ENCODE peak calls at places on chromosomes 1 and 21, in five cellular contexts. One of them, this sample, is unnamed.

GRCh38 chr1:211327341-211327921 is 798 bp downstream of the TRAF5 start:
- DNase-seq in endothelial cell of umbilical vein: peak; percentile 49
- DNase-seq in astrocyte: peak; percentile 55
- DNase-seq in RWPE2: no peak
- DNase-seq in gastrocnemius medialis: no peak
- DNase-seq in this sample: no peak

GRCh38 chr1:117534995-117535467 is 70.8 kb upstream of the TENT5C start:
- DNase-seq in astrocyte: peak; percentile 47
- DNase-seq in endothelial cell of umbilical vein: peak; percentile 47
- DNase-seq in gastrocnemius medialis: no peak
- DNase-seq in RWPE2: no peak
- DNase-seq in this sample: no peak

GRCh38 chr1:175757381-175758015 is 14.1 kb upstream of the TNR start:
- DNase-seq in astrocyte: no peak
- DNase-seq in endothelial cell of umbilical vein: peak; percentile 35
- DNase-seq in RWPE2: no peak
- DNase-seq in gastrocnemius medialis: no peak
- DNase-seq in this sample: no peak

GRCh38 chr1:208475449-208475848 is 231.3 kb upstream of the PLXNA2 start:
- DNase-seq in endothelial cell of umbilical vein: no peak
- DNase-seq in astrocyte: peak; percentile 3
- DNase-seq in RWPE2: no peak
- DNase-seq in gastrocnemius medialis: no peak
- DNase-seq in this sample: no peak

GRCh38 chr1:4562321-4562720 is 92.1 kb upstream of the AJAP1 start:
- DNase-seq in gastrocnemius medialis: no peak
- DNase-seq in RWPE2: no peak
- DNase-seq in endothelial cell of umbilical vein: no peak
- DNase-seq in astrocyte: no peak
- DNase-seq in this sample: no peak

GRCh38 chr1:157390646-157391045 is 161.7 kb downstream of the FCRL5 start:
- DNase-seq in RWPE2: no peak
- DNase-seq in gastrocnemius medialis: no peak
- DNase-seq in endothelial cell of umbilical vein: peak; percentile 88
- DNase-seq in astrocyte: peak; percentile 32
- DNase-seq in this sample: no peak

GRCh38 chr21:44059710-44060109 is 47.5 kb upstream of the PWP2 start:
- DNase-seq in astrocyte: no peak
- DNase-seq in RWPE2: no peak
- DNase-seq in endothelial cell of umbilical vein: no peak
- DNase-seq in gastrocnemius medialis: no peak
- DNase-seq in this sample: no peak

GRCh38 chr1:68542586-68542985 is 45.7 kb upstream of the DEPDC1 start:
- DNase-seq in gastrocnemius medialis: no peak
- DNase-seq in RWPE2: no peak
- DNase-seq in astrocyte: no peak
- DNase-seq in endothelial cell of umbilical vein: peak; percentile 48
- DNase-seq in this sample: no peak

GRCh38 chr1:28973850-28974841 is 59.8 kb downstream of the EPB41 start:
- DNase-seq in astrocyte: no peak
- DNase-seq in endothelial cell of umbilical vein: no peak
- DNase-seq in gastrocnemius medialis: no peak
- DNase-seq in RWPE2: no peak
- DNase-seq in this sample: no peak

GRCh38 chr21:34983680-34984086 is 65.4 kb downstream of the RUNX1 start:
- DNase-seq in astrocyte: peak; percentile 81
- DNase-seq in RWPE2: no peak
- DNase-seq in endothelial cell of umbilical vein: peak; percentile 40
- DNase-seq in gastrocnemius medialis: no peak
- DNase-seq in this sample: no peak

DNA sequence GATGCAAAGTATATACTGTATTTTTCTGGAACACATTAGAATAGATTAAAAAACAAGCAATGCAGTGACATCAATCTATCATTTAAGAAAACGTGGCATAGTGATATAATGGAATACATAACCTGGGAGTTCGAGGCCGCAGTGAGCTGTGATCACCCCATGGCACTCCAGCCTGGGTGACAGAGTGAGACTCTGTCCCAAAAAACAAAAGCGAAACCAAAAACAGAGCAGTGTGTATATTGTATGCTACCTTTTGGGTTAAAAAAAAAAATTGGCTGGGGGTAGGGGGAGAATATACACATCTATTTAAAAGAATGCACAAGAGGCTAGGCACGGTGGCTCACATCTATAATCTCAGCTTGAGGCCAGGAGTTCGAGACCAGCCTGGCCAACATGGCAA is 13.5 kb downstream of the SLC2A1 start:
- DNase-seq in gastrocnemius medialis: no peak
- DNase-seq in RWPE2: no peak
- DNase-seq in endothelial cell of umbilical vein: no peak
- DNase-seq in astrocyte: no peak
- DNase-seq in this sample: no peak
- TF ChIP-seq CTCF in gastrocnemius medialis: no peak
- TF ChIP-seq CTCF in RWPE2: no peak
- TF ChIP-seq CTCF in endothelial cell of umbilical vein: no peak
- TF ChIP-seq CTCF in astrocyte: no peak
- TF ChIP-seq CTCF in this sample: no peak

GRCh38 chr1:169271094-169271493 is 96.5 kb downstream of the NME7 start:
- DNase-seq in gastrocnemius medialis: no peak
- DNase-seq in endothelial cell of umbilical vein: no peak
- DNase-seq in RWPE2: no peak
- DNase-seq in astrocyte: no peak
- DNase-seq in this sample: no peak
- TF ChIP-seq CTCF in gastrocnemius medialis: no peak
- TF ChIP-seq CTCF in endothelial cell of umbilical vein: no peak
- TF ChIP-seq CTCF in RWPE2: no peak
- TF ChIP-seq CTCF in astrocyte: no peak
- TF ChIP-seq CTCF in this sample: peak; percentile 51

GRCh38 chr1:64877151-64877550 is 89.2 kb downstream of the JAK1 start:
- DNase-seq in endothelial cell of umbilical vein: no peak
- DNase-seq in gastrocnemius medialis: no peak
- DNase-seq in RWPE2: no peak
- DNase-seq in astrocyte: no peak
- DNase-seq in this sample: no peak
- TF ChIP-seq CTCF in endothelial cell of umbilical vein: no peak
- TF ChIP-seq CTCF in gastrocnemius medialis: no peak
- TF ChIP-seq CTCF in RWPE2: no peak
- TF ChIP-seq CTCF in astrocyte: no peak
- TF ChIP-seq CTCF in this sample: no peak

GRCh38 chr21:32122082-32122481 is 156.8 kb downstream of the MIS18A start:
- DNase-seq in RWPE2: no peak
- DNase-seq in gastrocnemius medialis: no peak
- DNase-seq in astrocyte: no peak
- DNase-seq in endothelial cell of umbilical vein: no peak
- DNase-seq in this sample: no peak
- TF ChIP-seq CTCF in RWPE2: no peak
- TF ChIP-seq CTCF in gastrocnemius medialis: no peak
- TF ChIP-seq CTCF in astrocyte: no peak
- TF ChIP-seq CTCF in endothelial cell of umbilical vein: no peak
- TF ChIP-seq CTCF in this sample: no peak

GRCh38 chr1:13697738-13698137 is 2.2 kb upstream of the PRDM2 start:
- DNase-seq in RWPE2: no peak
- DNase-seq in astrocyte: no peak
- DNase-seq in gastrocnemius medialis: no peak
- DNase-seq in endothelial cell of umbilical vein: no peak
- DNase-seq in this sample: no peak
- TF ChIP-seq CTCF in RWPE2: no peak
- TF ChIP-seq CTCF in astrocyte: no peak
- TF ChIP-seq CTCF in gastrocnemius medialis: no peak
- TF ChIP-seq CTCF in endothelial cell of umbilical vein: no peak
- TF ChIP-seq CTCF in this sample: peak; percentile 17

This sample was measured in chondrocyte.